ENCODE peak calls at places on chromosomes 3 and 15, in four cellular contexts. E is endothelial cell, C is Peyer's patch, U is cardiac fibroblast. J is an unnamed sample.

GRCh38 chr3:10273697-10274305 is 18.9 kb downstream of the GHRL start:
- DNase-seq in U (peak), E (no peak), C (no peak), J (no peak)

GRCh38 chr3:71045212-71045916 is 538.2 kb downstream of the FOXP1 start:
- DNase-seq in E (no peak), U (no peak), C (no peak), J (no peak)

GRCh38 chr3:53161820-53162671 is 1.0 kb downstream of the PRKCD start:
- DNase-seq in U (peak), E (peak), C (peak), J (peak)

GRCh38 chr15:48309740-48310139 is 21.5 kb upstream of the DUT start:
- DNase-seq in E (no peak), C (no peak), U (no peak), J (no peak)

GRCh38 chr3:98971183-98971681 is 69.7 kb upstream of the DCBLD2 start:
- DNase-seq in U (no peak), E (no peak), C (no peak), J (no peak)

GRCh38 chr3:86988986-86989385 is 2.0 kb downstream of the VGLL3 start:
- DNase-seq in C (no peak), E (no peak), U (no peak), J (no peak)

GRCh38 chr15:38525489-38525888 is 39.1 kb downstream of the RASGRP1 start:
- DNase-seq in U (no peak), C (no peak), E (no peak), J (no peak)

GRCh38 chr3:13135811-13136321 is 62.6 kb upstream of the IQSEC1 start:
- DNase-seq in U (no peak), C (peak), E (no peak), J (no peak)

GRCh38 chr3:126971891-126972351 is 11.0 kb upstream of the PLXNA1 start:
- DNase-seq in E (no peak), U (peak), C (no peak), J (peak)

GRCh38 chr3:34731879-34732278 is 907.4 kb upstream of the ARPP21 start:
- DNase-seq in U (no peak), E (no peak), C (no peak), J (no peak)

GRCh38 chr3:171349392-171349791 is 110.8 kb downstream of the TNIK start:
- DNase-seq in E (no peak), C (no peak), U (no peak), J (no peak)

GRCh38 chr3:8239718-8240698 is 261.6 kb upstream of the LMCD1 start:
- DNase-seq in C (no peak), U (peak), E (peak), J (peak)

GRCh38 chr3:59212128-59212764 is 162.4 kb upstream of the CFAP20DC start:
- DNase-seq in U (peak), C (no peak), E (peak), J (peak)

GRCh38 chr15:90104551-90104950 is 2.3 kb upstream of the IDH2 start:
- DNase-seq in U (no peak), C (no peak), E (no peak), J (no peak)

GRCh38 chr15:100191161-100191560 is 150.6 kb downstream of the ADAMTS17 start:
- DNase-seq in U (no peak), C (no peak), E (no peak), J (no peak)

GRCh38 chr3:129573493-129573892 is 30.5 kb downstream of the H1-8 start:
- DNase-seq in E (no peak), C (no peak), U (no peak), J (no peak)

GRCh38 chr15:43105077-43105769 is 615 bp downstream of the UBR1 start:
- DNase-seq in E (peak), C (peak), U (no peak), J (peak)

GRCh38 chr3:172222474-172223071 is 183.2 kb downstream of the FNDC3B start:
- DNase-seq in C (no peak), U (no peak), E (no peak), J (peak)

GRCh38 chr3:147385059-147386012 is 21.0 kb downstream of the ZIC4 start:
- DNase-seq in E (no peak), C (no peak), U (no peak), J (no peak)

GRCh38 chr15:74209997-74210573 is 7.5 kb upstream of the STRA6 start:
- DNase-seq in U (peak), E (no peak), C (no peak), J (no peak)

GRCh38 chr3:157201648-157202278 is 41.8 kb upstream of the CCNL1 start:
- DNase-seq in C (no peak), U (peak), E (no peak), J (peak)

GRCh38 chr15:80099246-80099645 is 39.8 kb downstream of the ZFAND6 start:
- DNase-seq in C (no peak), E (no peak), U (no peak), J (no peak)

GRCh38 chr3:13040381-13041074 is 32.7 kb downstream of the IQSEC1 start:
- DNase-seq in C (no peak), E (no peak), U (no peak), J (no peak)

GRCh38 chr3:13268961-13269391 is 151.1 kb downstream of the NUP210 start:
- DNase-seq in C (peak), E (no peak), U (no peak), J (no peak)

GRCh38 chr15:82792068-82792467 is 13.8 kb downstream of the FSD2 start:
- DNase-seq in U (no peak), C (no peak), E (no peak), J (no peak)

GRCh38 chr3:38118421-38119247 is 18.3 kb downstream of the ACAA1 start:
- DNase-seq in C (peak), E (no peak), U (no peak), J (no peak)

GRCh38 chr15:32859996-32860395 is 142.2 kb downstream of the GREM1 start:
- DNase-seq in E (no peak), U (no peak), C (no peak), J (no peak)

GRCh38 chr3:105417538-105418289 is 51.0 kb downstream of the ALCAM start:
- DNase-seq in U (no peak), E (no peak), C (no peak), J (no peak)

DNA sequence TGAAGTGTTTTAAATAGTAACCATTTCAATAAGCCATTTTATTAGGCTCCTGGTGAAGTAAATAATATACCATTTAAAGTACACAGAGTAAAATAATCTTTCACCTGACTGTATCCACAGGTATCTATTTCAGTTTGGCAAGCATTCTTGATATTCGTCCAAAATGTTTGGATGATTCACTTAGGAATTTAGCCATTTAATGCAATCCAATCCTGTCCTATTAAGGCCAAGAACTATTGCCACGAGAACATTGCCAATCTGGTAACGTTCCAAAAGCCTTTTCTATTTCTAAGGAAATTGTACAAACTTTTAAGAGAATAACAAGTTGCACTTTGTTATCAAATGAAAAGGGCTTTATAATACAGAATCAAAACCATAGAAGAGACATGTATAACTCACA is 209.8 kb upstream of the THRB start:
- DNase-seq in C (no peak), U (peak), E (no peak), J (no peak)
- TF ChIP-seq CTCF in C (no peak), U (no peak), E (no peak), J (no peak)

GRCh38 chr3:124393340-124393739 is 336.9 kb upstream of the UMPS start:
- DNase-seq in E (no peak), U (no peak), C (no peak), J (no peak)

GRCh38 chr3:124396397-124396796 is 333.9 kb upstream of the UMPS start:
- DNase-seq in U (no peak), E (no peak), C (no peak), J (no peak)

GRCh38 chr3:124395165-124395564 is 335.1 kb upstream of the UMPS start:
- DNase-seq in C (no peak), E (no peak), U (no peak), J (no peak)

GRCh38 chr3:124395584-124396340 is 334.5 kb upstream of the UMPS start:
- DNase-seq in U (peak), C (no peak), E (no peak), J (no peak)

GRCh38 chr3:124391774-124392173 is 338.5 kb upstream of the UMPS start:
- DNase-seq in U (no peak), C (no peak), E (no peak), J (no peak)
- TF ChIP-seq CTCF in U (no peak), C (no peak), E (no peak), J (no peak)

GRCh38 chr15:23039151-23039916 is at the start of gene TUBGCP5:
- DNase-seq in C (peak), U (peak), E (peak), J (peak)
- TF ChIP-seq CTCF in C (peak), U (peak), E (no peak), J (peak)

GRCh38 chr3:125379483-125379882 is 4.4 kb upstream of the ZNF148 start:
- DNase-seq in E (no peak), U (no peak), C (no peak), J (no peak)
- TF ChIP-seq CTCF in E (no peak), U (no peak), C (no peak), J (no peak)

DNA sequence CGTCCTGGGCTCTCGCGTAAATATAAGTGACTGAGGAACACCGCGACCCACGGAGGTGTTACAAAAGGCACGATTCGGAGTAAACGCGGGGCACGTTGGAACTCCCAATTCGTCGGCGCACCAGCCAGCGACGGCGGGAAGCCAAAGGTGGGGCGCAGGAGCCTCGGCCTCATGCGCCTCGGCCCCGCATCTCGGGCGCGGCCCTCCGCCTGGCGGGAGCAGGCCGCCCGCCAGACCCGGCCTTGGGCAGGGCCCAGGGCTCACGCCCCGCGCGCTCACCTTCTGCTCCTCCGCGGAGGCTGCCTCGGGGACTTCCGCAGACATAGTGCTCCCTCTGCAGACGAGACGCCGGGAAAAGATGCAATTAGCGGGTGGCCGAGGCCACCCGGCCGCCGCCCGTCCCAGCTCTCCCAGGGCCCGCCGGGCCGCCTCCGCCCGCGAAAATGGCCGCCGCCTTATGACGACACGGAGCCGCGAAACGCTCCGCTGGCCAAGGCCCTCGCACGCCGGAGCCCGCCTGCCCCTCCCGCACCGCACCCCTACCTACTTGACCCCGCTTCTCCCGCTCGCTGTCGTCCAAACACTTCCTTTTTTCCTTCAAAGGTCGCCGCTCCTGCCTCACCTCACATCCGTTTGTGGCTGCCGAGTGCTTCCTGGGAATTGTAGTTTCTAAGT is at the start of gene ARPP19:
- DNase-seq in U (peak), C (peak), E (peak), J (peak)
- TF ChIP-seq CTCF in U (no peak), C (no peak), E (no peak), J (no peak)

J was measured in NB4.